ENCODE peak calls at places on chromosomes 2 and 18, in five cellular contexts. Z, L, U, Y and D are unnamed samples.

GRCh38 chr2:108858894-108859293 is 72.3 kb downstream of the CCDC138 start:
- DNase-seq in Z (no peak), L (no peak), U (no peak), Y (no peak), D (no peak)

GRCh38 chr2:142332196-142332595 is 201.4 kb upstream of the LRP1B start:
- DNase-seq in Z (no peak), L (no peak), U (no peak), Y (no peak), D (no peak)

GRCh38 chr18:892316-892715 is 12.4 kb upstream of the ADCYAP1 start:
- DNase-seq in Z (no peak), L (no peak), U (no peak), Y (no peak), D (no peak)

GRCh38 chr18:26978812-26979341 is 113.4 kb upstream of the AQP4 start:
- DNase-seq in Z (no peak), L (no peak), U (no peak), Y (no peak), D (no peak)

GRCh38 chr2:84838434-84839145 is 42.3 kb downstream of the TRABD2A start:
- DNase-seq in Z (no peak), L (no peak), U (no peak), Y (no peak), D (no peak)

GRCh38 chr2:1770566-1771380 is 26.5 kb upstream of the PXDN start:
- DNase-seq in Z (no peak), L (no peak), U (no peak), Y (no peak), D (no peak)

GRCh38 chr2:200603972-200604371 is 18.2 kb downstream of the AOX1 start:
- DNase-seq in Z (no peak), L (no peak), U (no peak), Y (no peak), D (no peak)

GRCh38 chr18:70069965-70070364 is 122.3 kb upstream of the CD226 start:
- DNase-seq in Z (no peak), L (no peak), U (no peak), Y (no peak), D (no peak)

GRCh38 chr2:134782792-134783191 is 55.6 kb upstream of the ACMSD start:
- DNase-seq in Z (no peak), L (no peak), U (no peak), Y (no peak), D (no peak)

GRCh38 chr18:13265901-13266207 is 47.3 kb downstream of the LDLRAD4 start:
- DNase-seq in Z (no peak), L (peak; percentile 25), U (no peak), Y (no peak), D (no peak)

GRCh38 chr2:26897807-26898479 is 50.0 kb downstream of the DPYSL5 start:
- DNase-seq in Z (no peak), L (no peak), U (no peak), Y (no peak), D (no peak)

GRCh38 chr2:1631292-1632005 is 112.9 kb downstream of the PXDN start:
- DNase-seq in Z (no peak), L (no peak), U (peak; percentile 38), Y (no peak), D (no peak)

GRCh38 chr2:65607906-65608305 is 175.5 kb upstream of the SPRED2 start:
- DNase-seq in Z (no peak), L (no peak), U (no peak), Y (no peak), D (no peak)

GRCh38 chr2:3596891-3597290 is 2.0 kb downstream of the COLEC11 start:
- DNase-seq in Z (no peak), L (no peak), U (no peak), Y (no peak), D (no peak)

GRCh38 chr2:109188924-109189323 is 59.9 kb downstream of the SH3RF3 start:
- DNase-seq in Z (no peak), L (no peak), U (no peak), Y (no peak), D (no peak)

GRCh38 chr2:170488807-170489206 is 226.3 kb upstream of the SP5 start:
- DNase-seq in Z (no peak), L (no peak), U (no peak), Y (no peak), D (no peak)

GRCh38 chr18:12085786-12086185 is 7.9 kb upstream of the ANKRD62 start:
- DNase-seq in Z (no peak), L (no peak), U (no peak), Y (no peak), D (no peak)

GRCh38 chr2:232196802-232197201 is 181.7 kb upstream of the ALPP start:
- DNase-seq in Z (no peak), L (no peak), U (no peak), Y (no peak), D (no peak)

GRCh38 chr2:235518317-235519090 is 24.7 kb downstream of the AGAP1 start:
- DNase-seq in Z (no peak), L (no peak), U (peak; percentile 64), Y (no peak), D (no peak)

GRCh38 chr2:171210864-171211431 is 50.3 kb upstream of the TLK1 start:
- DNase-seq in Z (no peak), L (peak; percentile 60), U (no peak), Y (no peak), D (no peak)

GRCh38 chr2:11371099-11371937 is 26.9 kb upstream of the ROCK2 start:
- DNase-seq in Z (no peak), L (no peak), U (no peak), Y (no peak), D (no peak)

GRCh38 chr2:85560812-85561279 is 447 bp downstream of the GGCX start:
- DNase-seq in Z (no peak), L (no peak), U (no peak), Y (no peak), D (no peak)

GRCh38 chr18:58364867-58365533 is 263.9 kb downstream of the ALPK2 start:
- DNase-seq in Z (no peak), L (no peak), U (no peak), Y (no peak), D (no peak)

GRCh38 chr2:231926180-231926741 is at the start of gene NPPC:
- DNase-seq in Z (peak; percentile 76), L (peak; percentile 86), U (no peak), Y (peak; percentile 15), D (no peak)

GRCh38 chr2:206556357-206556949 is 85.8 kb upstream of the FAM237A start:
- DNase-seq in Z (no peak), L (no peak), U (no peak), Y (no peak), D (no peak)

GRCh38 chr2:121944072-121944829 is 188.8 kb downstream of the TSN start:
- DNase-seq in Z (no peak), L (no peak), U (no peak), Y (no peak), D (peak; percentile 18)

GRCh38 chr2:221924551-221924950 is 352.4 kb upstream of the EPHA4 start:
- DNase-seq in Z (no peak), L (no peak), U (no peak), Y (no peak), D (no peak)

GRCh38 chr18:8895987-8896619 is 190.7 kb downstream of the MTCL1 start:
- DNase-seq in Z (no peak), L (no peak), U (no peak), Y (no peak), D (no peak)